ENCODE peak calls at places on chromosomes 11 and 22, in four cellular contexts. N is H1, B is HepG2, I is GM12878. L is an unnamed sample.
A peak's percentile ranks its signal among the peaks of the same experiment; 100 is the strongest.

GRCh38 chr22:31753005-31753633 is 700 bp upstream of the DEPDC5 start:
- DNase-seq in N (no peak), B (peak; percentile 87), I (no peak), L (peak; percentile 54)

GRCh38 chr22:48838376-48838775 is 989.3 kb downstream of the BRD1 start:
- DNase-seq in N (no peak), B (no peak), I (no peak), L (no peak)

GRCh38 chr22:35349704-35350538 is 31.0 kb upstream of the HMOX1 start:
- DNase-seq in N (no peak), B (no peak), I (no peak), L (no peak)

GRCh38 chr11:3201112-3201581 is 17.5 kb downstream of the MRGPRG start:
- DNase-seq in N (no peak), B (no peak), I (no peak), L (no peak)

GRCh38 chr11:2518112-2518982 is 73.5 kb downstream of the KCNQ1 start:
- DNase-seq in N (no peak), B (no peak), I (no peak), L (no peak)

GRCh38 chr11:125166347-125166841 is 1.8 kb downstream of the PKNOX2 start:
- DNase-seq in N (no peak), B (no peak), I (no peak), L (no peak)

GRCh38 chr11:111499483-111499882 is 12.7 kb downstream of the BTG4 start:
- DNase-seq in N (no peak), B (no peak), I (no peak), L (no peak)

GRCh38 chr22:20429254-20430100 is 8.1 kb downstream of the SCARF2 start:
- DNase-seq in N (no peak), B (no peak), I (no peak), L (no peak)

GRCh38 chr11:101458161-101458560 is 125.6 kb downstream of the TRPC6 start:
- DNase-seq in N (no peak), B (no peak), I (no peak), L (no peak)

GRCh38 chr11:87179621-87180020 is 141.9 kb downstream of the TMEM135 start:
- DNase-seq in N (no peak), B (no peak), I (no peak), L (no peak)

GRCh38 chr22:36879775-36880174 is 19.0 kb downstream of the NCF4 start:
- DNase-seq in N (no peak), B (no peak), I (no peak), L (no peak)
- TF ChIP-seq SP1 in N (no peak), B (no peak), I (no peak), L (no peak)

GRCh38 chr11:95608093-95608492 is 181.5 kb downstream of the FAM76B start:
- DNase-seq in N (no peak), B (no peak), I (no peak), L (no peak)

GRCh38 chr11:95599959-95600586 is 189.5 kb downstream of the FAM76B start:
- DNase-seq in N (no peak), B (no peak), I (no peak), L (no peak)

GRCh38 chr11:95606824-95607223 is 182.8 kb downstream of the FAM76B start:
- DNase-seq in N (no peak), B (no peak), I (no peak), L (no peak)

DNA sequence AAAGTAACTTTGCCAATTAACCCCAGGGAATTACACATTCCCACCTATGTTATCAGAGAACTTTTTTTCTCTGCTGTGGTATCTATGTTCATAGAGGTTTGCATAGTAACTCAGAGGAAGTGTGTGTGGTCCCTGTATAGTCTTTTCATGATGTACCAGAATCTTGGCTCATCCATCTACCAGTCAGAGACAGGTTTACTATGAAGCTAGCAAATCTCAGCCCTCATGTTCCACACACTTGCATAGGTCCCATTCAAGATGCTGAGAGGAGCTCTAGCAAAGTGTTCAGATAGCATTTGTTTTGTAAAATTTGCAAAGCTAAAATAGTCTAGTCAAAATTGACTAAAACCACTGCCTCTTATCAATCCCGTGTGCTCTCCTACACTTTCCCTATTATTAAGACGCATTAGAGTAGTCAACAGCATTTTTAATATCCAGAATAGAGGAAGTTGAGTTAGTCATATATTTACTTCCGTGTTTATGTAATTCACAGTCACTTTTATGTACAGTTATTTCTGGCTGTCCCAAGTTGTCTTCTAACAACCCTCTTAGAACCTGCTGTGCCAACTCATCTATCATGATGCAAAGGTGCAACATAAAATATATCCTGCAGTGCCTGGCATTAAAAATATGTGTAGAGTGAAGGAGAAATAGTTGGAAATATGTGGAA is 184.2 kb downstream of the FAM76B start:
- DNase-seq in N (no peak), B (no peak), I (no peak), L (no peak)
- TF ChIP-seq SUZ12 in N (no peak), B (no peak), I (no peak), L (no peak)

GRCh38 chr22:39268645-39269044 is 23.9 kb upstream of the PDGFB start:
- DNase-seq in N (no peak), B (no peak), I (no peak), L (no peak)

GRCh38 chr22:39265143-39265542 is 20.4 kb upstream of the PDGFB start:
- DNase-seq in N (no peak), B (no peak), I (no peak), L (no peak)

GRCh38 chr22:39267966-39268365 is 23.2 kb upstream of the PDGFB start:
- DNase-seq in N (no peak), B (no peak), I (no peak), L (no peak)

GRCh38 chr22:39264344-39265116 is 19.7 kb upstream of the PDGFB start:
- DNase-seq in N (no peak), B (no peak), I (no peak), L (no peak)

GRCh38 chr22:39266398-39267030 is 21.7 kb upstream of the PDGFB start:
- DNase-seq in N (no peak), B (peak; percentile 76), I (peak; percentile 96), L (no peak)
- TF ChIP-seq SP1 in N (no peak), B (no peak), I (peak; percentile 66), L (no peak)

GRCh38 chr11:118881130-118881717 is 2.5 kb upstream of the CXCR5 start:
- DNase-seq in N (no peak), B (no peak), I (no peak), L (no peak)

GRCh38 chr11:118873804-118874203 is 9.9 kb upstream of the CXCR5 start:
- DNase-seq in N (no peak), B (no peak), I (no peak), L (no peak)

GRCh38 chr11:118878187-118878586 is 5.5 kb upstream of the CXCR5 start:
- DNase-seq in N (no peak), B (no peak), I (no peak), L (no peak)

GRCh38 chr11:118876261-118876660 is 7.4 kb upstream of the CXCR5 start:
- DNase-seq in N (no peak), B (no peak), I (no peak), L (no peak)

DNA sequence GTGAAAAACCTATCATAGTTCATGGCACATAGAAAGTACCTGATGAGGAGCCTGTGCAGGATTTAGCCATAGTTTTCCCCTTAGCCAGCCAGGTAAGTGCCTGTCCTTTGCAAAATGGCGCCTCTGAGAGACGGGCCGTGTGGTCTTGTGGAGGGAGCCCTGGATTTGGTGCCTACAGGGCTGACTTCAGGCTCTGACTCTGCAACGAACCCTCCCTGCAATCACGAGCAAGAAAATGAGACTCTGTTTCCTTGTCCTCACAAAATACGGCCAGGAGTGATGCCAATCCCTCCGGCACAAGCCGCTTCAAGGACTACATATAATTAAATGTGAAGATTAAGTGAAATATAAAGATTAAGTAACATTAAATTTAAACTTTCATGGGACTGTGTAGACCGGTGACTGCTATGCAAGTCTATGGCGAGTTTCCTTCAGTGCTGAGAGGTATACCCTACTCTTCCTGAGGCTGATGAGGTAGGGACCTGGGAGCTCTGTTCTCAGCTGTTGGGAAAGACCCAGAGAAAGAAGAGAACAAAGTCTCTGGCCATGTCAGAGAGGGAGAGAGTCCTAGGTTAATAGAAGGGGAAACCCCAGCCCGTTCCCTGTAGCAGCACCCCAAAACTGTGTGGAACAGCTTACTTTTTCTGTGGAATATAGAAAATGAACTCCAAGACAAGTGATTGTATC is 6.1 kb upstream of the CXCR5 start:
- DNase-seq in N (no peak), B (no peak), I (no peak), L (no peak)
- TF ChIP-seq SUZ12 in N (no peak), B (no peak), I (no peak), L (no peak)

DNA sequence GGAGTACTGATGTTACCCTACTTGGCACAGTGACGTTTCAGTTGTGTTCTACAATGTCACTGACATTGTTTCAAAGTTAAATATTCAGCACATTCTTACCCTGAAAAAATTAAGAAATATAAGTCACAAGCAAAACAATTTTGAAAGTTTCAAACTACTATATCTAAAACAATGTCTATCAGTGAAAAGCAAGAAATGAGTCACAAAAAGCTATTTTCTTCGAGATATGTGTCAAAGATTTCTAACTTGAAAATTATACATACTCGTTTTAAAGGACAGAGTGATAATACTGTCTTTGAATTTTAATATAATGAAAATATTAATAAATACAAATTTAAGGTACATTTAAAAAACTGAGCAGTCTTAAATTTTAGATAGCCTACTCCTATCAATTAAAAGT is 42.9 kb downstream of the RDX start:
- DNase-seq in N (no peak), B (no peak), I (no peak), L (no peak)
- TF ChIP-seq SP1 in N (no peak), B (no peak), I (no peak), L (no peak)

DNA sequence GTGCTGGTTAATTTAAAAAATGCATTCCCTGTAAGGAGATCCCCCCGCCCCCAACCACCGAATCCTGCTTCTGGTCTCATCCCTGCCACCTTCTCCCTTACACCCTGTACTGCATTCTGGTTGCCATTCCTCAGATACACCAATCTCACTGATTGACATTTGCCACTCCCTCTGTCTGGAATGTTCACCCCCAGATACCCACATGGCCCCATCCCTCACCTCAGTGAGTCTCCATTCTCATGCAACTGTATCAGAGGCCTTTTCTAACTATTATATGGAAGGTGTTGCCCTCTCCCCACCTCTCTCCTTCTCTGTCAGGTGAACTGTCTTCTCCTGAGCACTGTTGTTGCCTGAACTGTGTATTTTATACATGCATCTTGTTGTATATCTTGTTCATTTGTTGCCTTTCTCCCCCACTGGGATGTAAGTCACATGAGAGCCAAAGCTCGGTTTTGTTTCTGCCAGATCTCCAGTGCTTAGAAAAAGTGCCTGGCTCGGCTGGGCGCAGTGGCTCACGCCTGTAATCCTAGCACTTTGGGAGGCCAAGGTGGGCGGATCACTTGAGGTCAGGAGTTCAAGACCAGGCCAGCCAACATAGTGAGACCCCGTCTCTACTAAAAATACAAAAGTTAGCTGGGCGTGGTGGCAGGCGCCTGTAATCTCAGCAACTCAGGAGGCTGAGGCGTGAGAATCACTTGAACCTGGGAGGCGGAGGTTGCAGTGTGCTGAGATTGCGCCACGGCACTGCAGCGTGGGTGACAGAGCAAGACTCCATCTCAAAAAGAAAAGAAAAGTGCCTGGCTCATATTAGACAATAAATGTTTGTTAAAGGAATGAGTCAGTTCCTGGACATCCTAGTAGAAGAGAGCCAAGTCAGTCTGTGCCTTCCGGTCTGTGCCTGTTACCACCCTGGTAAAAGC is 61.0 kb downstream of the TNRC6B start:
- DNase-seq in N (no peak), B (no peak), I (no peak), L (no peak)
- TF ChIP-seq SUZ12 in N (no peak), B (no peak), I (no peak), L (no peak)

GRCh38 chr11:119093951-119094815 is 7.5 kb downstream of the DPAGT1 start:
- DNase-seq in N (no peak), B (no peak), I (no peak), L (no peak)
- TF ChIP-seq SP1 in N (no peak), B (no peak), I (no peak), L (no peak)